ENCODE peak calls at places on chromosome 3, in seven cellular contexts. One of them, this sample, is unnamed.

GRCh38 chr3:86995537-86995936 is 4.6 kb upstream of the VGLL3 start:
- DNase-seq in cardiac muscle cell: peak; percentile 91
- DNase-seq in lower leg skin: no peak
- DNase-seq in thyroid gland: no peak
- DNase-seq in AG04449: peak; percentile 75
- DNase-seq in brain microvascular endothelial cell: peak; percentile 93
- DNase-seq in bronchial epithelial cell: peak; percentile 81
- DNase-seq in this sample: no peak

GRCh38 chr3:45347329-45348000 is 40.9 kb upstream of the LARS2 start:
- DNase-seq in cardiac muscle cell: peak; percentile 12
- DNase-seq in lower leg skin: no peak
- DNase-seq in thyroid gland: no peak
- DNase-seq in AG04449: no peak
- DNase-seq in brain microvascular endothelial cell: no peak
- DNase-seq in bronchial epithelial cell: no peak
- DNase-seq in this sample: no peak

GRCh38 chr3:67876261-67876660 is 221.8 kb upstream of the SUCLG2 start:
- DNase-seq in cardiac muscle cell: no peak
- DNase-seq in lower leg skin: no peak
- DNase-seq in thyroid gland: no peak
- DNase-seq in AG04449: no peak
- DNase-seq in brain microvascular endothelial cell: no peak
- DNase-seq in bronchial epithelial cell: no peak
- DNase-seq in this sample: no peak

GRCh38 chr3:155585384-155585783 is 159.5 kb downstream of the PLCH1 start:
- DNase-seq in cardiac muscle cell: no peak
- DNase-seq in lower leg skin: no peak
- DNase-seq in thyroid gland: no peak
- DNase-seq in AG04449: no peak
- DNase-seq in brain microvascular endothelial cell: no peak
- DNase-seq in bronchial epithelial cell: peak; percentile 15
- DNase-seq in this sample: no peak

GRCh38 chr3:105495021-105495420 is 128.3 kb downstream of the ALCAM start:
- DNase-seq in cardiac muscle cell: peak; percentile 35
- DNase-seq in lower leg skin: no peak
- DNase-seq in thyroid gland: no peak
- DNase-seq in AG04449: peak; percentile 37
- DNase-seq in brain microvascular endothelial cell: peak; percentile 57
- DNase-seq in bronchial epithelial cell: no peak
- DNase-seq in this sample: no peak

GRCh38 chr3:197008436-197009209 is 21.0 kb downstream of the MELTF start:
- DNase-seq in cardiac muscle cell: no peak
- DNase-seq in lower leg skin: no peak
- DNase-seq in thyroid gland: no peak
- DNase-seq in AG04449: no peak
- DNase-seq in brain microvascular endothelial cell: no peak
- DNase-seq in bronchial epithelial cell: no peak
- DNase-seq in this sample: no peak

GRCh38 chr3:51931756-51932155 is 9.9 kb downstream of the RRP9 start:
- DNase-seq in cardiac muscle cell: no peak
- DNase-seq in lower leg skin: no peak
- DNase-seq in thyroid gland: no peak
- DNase-seq in AG04449: no peak
- DNase-seq in brain microvascular endothelial cell: no peak
- DNase-seq in bronchial epithelial cell: no peak
- DNase-seq in this sample: no peak

GRCh38 chr3:111156506-111156905 is 84.9 kb downstream of the NECTIN3 start:
- DNase-seq in cardiac muscle cell: peak; percentile 14
- DNase-seq in lower leg skin: no peak
- DNase-seq in thyroid gland: no peak
- DNase-seq in AG04449: no peak
- DNase-seq in brain microvascular endothelial cell: no peak
- DNase-seq in bronchial epithelial cell: no peak
- DNase-seq in this sample: no peak

GRCh38 chr3:111810909-111811308 is 48.2 kb upstream of the PHLDB2 start:
- DNase-seq in cardiac muscle cell: peak; percentile 59
- DNase-seq in lower leg skin: no peak
- DNase-seq in thyroid gland: no peak
- DNase-seq in AG04449: peak; percentile 73
- DNase-seq in brain microvascular endothelial cell: peak; percentile 74
- DNase-seq in bronchial epithelial cell: peak; percentile 93
- DNase-seq in this sample: no peak

GRCh38 chr3:167209011-167209410 is 171.1 kb downstream of the ZBBX start:
- DNase-seq in cardiac muscle cell: no peak
- DNase-seq in lower leg skin: no peak
- DNase-seq in thyroid gland: no peak
- DNase-seq in AG04449: no peak
- DNase-seq in brain microvascular endothelial cell: no peak
- DNase-seq in bronchial epithelial cell: no peak
- DNase-seq in this sample: peak; percentile 34

GRCh38 chr3:278300-279064 is 81.9 kb downstream of the CHL1 start:
- DNase-seq in cardiac muscle cell: no peak
- DNase-seq in lower leg skin: no peak
- DNase-seq in thyroid gland: peak; percentile 2
- DNase-seq in AG04449: no peak
- DNase-seq in brain microvascular endothelial cell: no peak
- DNase-seq in bronchial epithelial cell: no peak
- DNase-seq in this sample: no peak

GRCh38 chr3:38658886-38659285 is 9.4 kb upstream of the SCN5A start:
- DNase-seq in cardiac muscle cell: no peak
- DNase-seq in lower leg skin: no peak
- DNase-seq in thyroid gland: no peak
- DNase-seq in AG04449: no peak
- DNase-seq in brain microvascular endothelial cell: no peak
- DNase-seq in bronchial epithelial cell: no peak
- DNase-seq in this sample: no peak

GRCh38 chr3:33042668-33043067 is 54.3 kb downstream of the GLB1 start:
- DNase-seq in cardiac muscle cell: no peak
- DNase-seq in lower leg skin: no peak
- DNase-seq in thyroid gland: no peak
- DNase-seq in AG04449: no peak
- DNase-seq in brain microvascular endothelial cell: no peak
- DNase-seq in bronchial epithelial cell: no peak
- DNase-seq in this sample: no peak

GRCh38 chr3:45480218-45480617 is 91.8 kb downstream of the LARS2 start:
- DNase-seq in cardiac muscle cell: no peak
- DNase-seq in lower leg skin: no peak
- DNase-seq in thyroid gland: peak; percentile 13
- DNase-seq in AG04449: no peak
- DNase-seq in brain microvascular endothelial cell: no peak
- DNase-seq in bronchial epithelial cell: peak; percentile 56
- DNase-seq in this sample: no peak

GRCh38 chr3:58383904-58384303 is 49.7 kb downstream of the PDHB start:
- DNase-seq in cardiac muscle cell: peak; percentile 97
- DNase-seq in lower leg skin: peak; percentile 72
- DNase-seq in thyroid gland: peak; percentile 33
- DNase-seq in AG04449: peak; percentile 98
- DNase-seq in brain microvascular endothelial cell: peak; percentile 96
- DNase-seq in bronchial epithelial cell: peak; percentile 98
- DNase-seq in this sample: peak; percentile 48

GRCh38 chr3:30112904-30113484 is 493.4 kb upstream of the TGFBR2 start:
- DNase-seq in cardiac muscle cell: peak; percentile 74
- DNase-seq in lower leg skin: no peak
- DNase-seq in thyroid gland: no peak
- DNase-seq in AG04449: peak; percentile 21
- DNase-seq in brain microvascular endothelial cell: peak; percentile 11
- DNase-seq in bronchial epithelial cell: peak; percentile 54
- DNase-seq in this sample: no peak

GRCh38 chr3:184395320-184395660 is 15.4 kb downstream of the CHRD start:
- DNase-seq in cardiac muscle cell: no peak
- DNase-seq in lower leg skin: no peak
- DNase-seq in thyroid gland: no peak
- DNase-seq in AG04449: no peak
- DNase-seq in brain microvascular endothelial cell: no peak
- DNase-seq in bronchial epithelial cell: no peak
- DNase-seq in this sample: peak; percentile 89

GRCh38 chr3:184679056-184679502 is 32.8 kb downstream of the MAGEF1 start:
- DNase-seq in cardiac muscle cell: peak; percentile 61
- DNase-seq in lower leg skin: no peak
- DNase-seq in thyroid gland: no peak
- DNase-seq in AG04449: no peak
- DNase-seq in brain microvascular endothelial cell: no peak
- DNase-seq in bronchial epithelial cell: no peak
- DNase-seq in this sample: no peak

GRCh38 chr3:58924581-58924980 is 125.2 kb downstream of the CFAP20DC start:
- DNase-seq in cardiac muscle cell: peak; percentile 7
- DNase-seq in lower leg skin: no peak
- DNase-seq in thyroid gland: no peak
- DNase-seq in AG04449: peak; percentile 2
- DNase-seq in brain microvascular endothelial cell: peak; percentile 4
- DNase-seq in bronchial epithelial cell: peak; percentile 12
- DNase-seq in this sample: no peak

GRCh38 chr3:9401986-9402385 is 4.6 kb downstream of the SETD5 start:
- DNase-seq in cardiac muscle cell: no peak
- DNase-seq in lower leg skin: no peak
- DNase-seq in thyroid gland: no peak
- DNase-seq in AG04449: no peak
- DNase-seq in brain microvascular endothelial cell: no peak
- DNase-seq in bronchial epithelial cell: no peak
- DNase-seq in this sample: no peak

GRCh38 chr3:113084777-113085176 is 94.0 kb downstream of the GTPBP8 start:
- DNase-seq in cardiac muscle cell: peak; percentile 77
- DNase-seq in lower leg skin: peak; percentile 27
- DNase-seq in thyroid gland: no peak
- DNase-seq in AG04449: peak; percentile 53
- DNase-seq in brain microvascular endothelial cell: peak; percentile 31
- DNase-seq in bronchial epithelial cell: peak; percentile 25
- DNase-seq in this sample: peak; percentile 41

GRCh38 chr3:60877188-60877587 is 374.1 kb downstream of the FHIT start:
- DNase-seq in cardiac muscle cell: no peak
- DNase-seq in lower leg skin: no peak
- DNase-seq in thyroid gland: no peak
- DNase-seq in AG04449: no peak
- DNase-seq in brain microvascular endothelial cell: no peak
- DNase-seq in bronchial epithelial cell: no peak
- DNase-seq in this sample: no peak
- H3K4me3 ChIP-seq in cardiac muscle cell: no peak overlapping the region
- H3K4me3 ChIP-seq in lower leg skin: no peak overlapping the region
- H3K4me3 ChIP-seq in thyroid gland: no peak overlapping the region
- H3K4me3 ChIP-seq in AG04449: no peak overlapping the region
- H3K4me3 ChIP-seq in brain microvascular endothelial cell: no peak overlapping the region
- H3K4me3 ChIP-seq in bronchial epithelial cell: no peak overlapping the region
- H3K4me3 ChIP-seq in this sample: no peak overlapping the region

DNA sequence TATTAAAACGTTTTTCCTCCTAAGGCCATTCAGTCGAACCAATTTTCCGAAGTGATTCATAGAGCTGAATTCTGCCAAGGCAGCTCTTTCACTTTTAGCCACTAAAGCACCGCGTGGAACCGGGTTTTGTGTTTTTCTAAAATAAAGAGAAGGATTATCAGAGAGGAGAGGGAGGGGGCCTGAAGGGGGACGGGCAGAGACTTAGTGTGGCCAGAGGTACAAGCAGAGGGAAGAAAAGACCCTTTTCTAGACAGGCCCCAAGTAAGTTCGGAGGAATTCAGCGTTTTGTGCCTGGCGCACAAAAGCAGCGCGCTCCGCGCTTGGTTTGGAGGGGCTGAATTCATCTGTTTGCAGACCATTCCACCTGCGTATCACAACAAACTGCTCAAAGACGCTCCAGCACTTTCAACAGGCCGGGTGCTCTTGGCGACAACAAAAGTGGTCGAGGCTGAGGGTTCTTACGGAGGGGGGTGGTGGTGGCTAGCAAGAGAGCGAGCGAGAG is 1.1 kb upstream of the FEZF2 start:
- DNase-seq in cardiac muscle cell: no peak
- DNase-seq in lower leg skin: no peak
- DNase-seq in thyroid gland: no peak
- DNase-seq in AG04449: no peak
- DNase-seq in brain microvascular endothelial cell: peak; percentile 14
- DNase-seq in bronchial epithelial cell: peak; percentile 9
- DNase-seq in this sample: no peak
- H3K4me3 ChIP-seq in cardiac muscle cell: no peak overlapping the region
- H3K4me3 ChIP-seq in lower leg skin: peak overlapping the region; percentile 11
- H3K4me3 ChIP-seq in thyroid gland: no peak overlapping the region
- H3K4me3 ChIP-seq in AG04449: peak overlapping the region; percentile 20
- H3K4me3 ChIP-seq in brain microvascular endothelial cell: peak overlapping the region; percentile 20
- H3K4me3 ChIP-seq in bronchial epithelial cell: no peak overlapping the region
- H3K4me3 ChIP-seq in this sample: no peak overlapping the region

DNA sequence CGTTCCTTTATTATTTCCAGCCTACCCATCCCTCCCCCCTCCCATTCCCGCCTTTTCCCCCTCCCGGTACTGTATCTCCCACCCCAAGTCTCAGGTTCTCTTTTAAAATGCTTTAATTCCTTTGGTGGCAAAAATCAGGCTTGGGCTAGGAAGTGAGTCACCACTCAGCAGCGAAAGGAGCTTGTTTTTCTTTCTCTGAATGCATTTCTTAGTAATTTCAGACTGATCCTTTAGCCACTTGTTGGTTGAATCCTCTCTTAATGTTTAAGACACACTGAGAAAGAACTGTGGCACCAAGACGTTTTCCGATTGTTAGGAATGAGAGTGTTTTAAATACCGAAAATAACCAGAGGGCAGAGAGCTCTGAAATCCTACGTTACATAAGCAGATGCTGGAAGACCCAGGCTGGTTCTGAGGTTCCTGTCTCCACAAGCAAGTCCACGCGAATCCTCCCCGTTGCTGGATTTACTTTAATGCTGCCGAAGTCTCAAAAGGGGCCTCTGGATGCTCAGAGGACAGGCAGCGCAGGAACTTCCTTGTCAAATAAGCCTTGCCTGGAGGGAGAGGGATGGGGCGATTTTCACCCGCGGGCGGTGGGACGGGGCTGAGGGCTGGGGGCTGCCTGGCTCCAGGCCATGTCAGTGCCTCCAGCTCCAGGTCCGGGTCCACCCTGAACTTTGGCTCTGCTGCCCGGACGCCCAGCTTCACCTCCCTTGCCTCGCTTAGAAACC is 848 bp upstream of the COL8A1 start:
- DNase-seq in cardiac muscle cell: peak; percentile 67
- DNase-seq in lower leg skin: no peak
- DNase-seq in thyroid gland: peak; percentile 39
- DNase-seq in AG04449: no peak
- DNase-seq in brain microvascular endothelial cell: peak; percentile 80
- DNase-seq in bronchial epithelial cell: peak; percentile 83
- DNase-seq in this sample: no peak
- H3K4me3 ChIP-seq in cardiac muscle cell: peak overlapping the region; percentile 23
- H3K4me3 ChIP-seq in lower leg skin: peak overlapping the region; percentile 15
- H3K4me3 ChIP-seq in thyroid gland: peak overlapping the region; percentile 57
- H3K4me3 ChIP-seq in AG04449: peak overlapping the region; percentile 84
- H3K4me3 ChIP-seq in brain microvascular endothelial cell: peak overlapping the region; percentile 87
- H3K4me3 ChIP-seq in bronchial epithelial cell: peak overlapping the region; percentile 42
- H3K4me3 ChIP-seq in this sample: no peak overlapping the region

GRCh38 chr3:126034481-126035361 is 49.2 kb downstream of the SLC41A3 start:
- DNase-seq in cardiac muscle cell: no peak
- DNase-seq in lower leg skin: peak; percentile 13
- DNase-seq in thyroid gland: no peak
- DNase-seq in AG04449: no peak
- DNase-seq in brain microvascular endothelial cell: no peak
- DNase-seq in bronchial epithelial cell: no peak
- DNase-seq in this sample: no peak

GRCh38 chr3:126033051-126033745 is 50.7 kb downstream of the SLC41A3 start:
- DNase-seq in cardiac muscle cell: no peak
- DNase-seq in lower leg skin: no peak
- DNase-seq in thyroid gland: no peak
- DNase-seq in AG04449: no peak
- DNase-seq in brain microvascular endothelial cell: no peak
- DNase-seq in bronchial epithelial cell: no peak
- DNase-seq in this sample: no peak

GRCh38 chr3:126035362-126036050 is 48.4 kb downstream of the SLC41A3 start:
- DNase-seq in cardiac muscle cell: no peak
- DNase-seq in lower leg skin: no peak
- DNase-seq in thyroid gland: no peak
- DNase-seq in AG04449: no peak
- DNase-seq in brain microvascular endothelial cell: no peak
- DNase-seq in bronchial epithelial cell: no peak
- DNase-seq in this sample: no peak

GRCh38 chr3:126033765-126034164 is 50.2 kb downstream of the SLC41A3 start:
- DNase-seq in cardiac muscle cell: no peak
- DNase-seq in lower leg skin: peak; percentile 4
- DNase-seq in thyroid gland: no peak
- DNase-seq in AG04449: no peak
- DNase-seq in brain microvascular endothelial cell: no peak
- DNase-seq in bronchial epithelial cell: no peak
- DNase-seq in this sample: no peak

GRCh38 chr3:126036056-126036549 is 47.8 kb downstream of the SLC41A3 start:
- DNase-seq in cardiac muscle cell: no peak
- DNase-seq in lower leg skin: no peak
- DNase-seq in thyroid gland: no peak
- DNase-seq in AG04449: no peak
- DNase-seq in brain microvascular endothelial cell: no peak
- DNase-seq in bronchial epithelial cell: no peak
- DNase-seq in this sample: no peak
- H3K4me3 ChIP-seq in cardiac muscle cell: no peak overlapping the region
- H3K4me3 ChIP-seq in lower leg skin: no peak overlapping the region
- H3K4me3 ChIP-seq in thyroid gland: no peak overlapping the region
- H3K4me3 ChIP-seq in AG04449: no peak overlapping the region
- H3K4me3 ChIP-seq in brain microvascular endothelial cell: no peak overlapping the region
- H3K4me3 ChIP-seq in bronchial epithelial cell: no peak overlapping the region
- H3K4me3 ChIP-seq in this sample: no peak overlapping the region